ENCODE peak calls at places on chromosomes 5 and 9, in seven cellular contexts. H, T, Y, O, W, G and M are unnamed samples.

GRCh38 chr5:180555168-180555921 is 36.0 kb downstream of the SCGB3A1 start:
- DNase-seq in T (peak), O (no peak), H (no peak), Y (no peak), W (no peak), G (no peak), M (no peak)

GRCh38 chr5:14405706-14406553 is 175.7 kb upstream of the OTULINL start:
- DNase-seq in Y (no peak), O (no peak), H (no peak), G (no peak), W (no peak), T (no peak), M (no peak)

GRCh38 chr5:153816870-153817269 is 221.8 kb downstream of the FAM114A2 start:
- DNase-seq in Y (no peak), O (no peak), T (no peak), W (no peak), H (no peak), G (no peak), M (no peak)

GRCh38 chr5:102865510-102866314 is 110.6 kb downstream of the PAM start:
- DNase-seq in G (peak), T (peak), Y (no peak), W (peak), H (peak), O (peak), M (peak)

GRCh38 chr5:3845249-3845648 is 249.6 kb downstream of the IRX1 start:
- DNase-seq in W (no peak), G (no peak), H (no peak), T (no peak), Y (peak), O (no peak), M (no peak)

GRCh38 chr9:78316151-78316892 is 19.4 kb downstream of the PSAT1 start:
- DNase-seq in G (no peak), O (no peak), H (no peak), Y (no peak), T (no peak), W (no peak), M (no peak)

GRCh38 chr5:180370861-180371641 is 17.9 kb upstream of the GFPT2 start:
- DNase-seq in H (no peak), O (no peak), Y (no peak), T (no peak), G (no peak), W (no peak), M (no peak)

GRCh38 chr5:17436345-17436744 is 61.7 kb upstream of the TAF11L2 start:
- DNase-seq in G (no peak), H (no peak), W (no peak), T (no peak), O (no peak), Y (no peak), M (no peak)

GRCh38 chr5:144092510-144092909 is 77.9 kb downstream of the YIPF5 start:
- DNase-seq in O (no peak), W (no peak), H (no peak), Y (no peak), G (no peak), T (no peak), M (no peak)

GRCh38 chr5:79562351-79563246 is 48.7 kb upstream of the HOMER1 start:
- DNase-seq in G (no peak), H (no peak), O (no peak), W (no peak), Y (no peak), T (no peak), M (no peak)

GRCh38 chr5:158175664-158176507 is 316.9 kb upstream of the CLINT1 start:
- DNase-seq in H (no peak), W (no peak), G (no peak), Y (no peak), O (peak), T (no peak), M (no peak)

GRCh38 chr5:34803974-34804373 is 35.0 kb upstream of the TTC23L start:
- DNase-seq in Y (no peak), H (no peak), W (no peak), G (no peak), T (no peak), O (no peak), M (no peak)

GRCh38 chr5:35030426-35030825 is 17.3 kb downstream of the AGXT2 start:
- DNase-seq in W (no peak), T (peak), H (no peak), O (no peak), Y (no peak), G (no peak), M (no peak)

GRCh38 chr5:97501965-97502305 is 318.9 kb upstream of the RIOK2 start:
- DNase-seq in W (no peak), G (no peak), T (no peak), Y (no peak), O (no peak), H (no peak), M (no peak)

GRCh38 chr5:33789558-33789957 is 102.2 kb downstream of the ADAMTS12 start:
- DNase-seq in H (no peak), W (no peak), T (no peak), G (no peak), O (no peak), Y (no peak), M (no peak)

GRCh38 chr9:119556129-119556875 is 187.1 kb upstream of the BRINP1 start:
- DNase-seq in Y (peak), W (no peak), G (peak), O (peak), T (peak), H (peak), M (peak)

GRCh38 chr5:132498152-132498551 is 7.6 kb upstream of the IRF1 start:
- DNase-seq in O (peak), T (no peak), G (no peak), H (no peak), Y (no peak), W (no peak), M (no peak)

GRCh38 chr5:143182901-143183820 is 220.3 kb downstream of the NR3C1 start:
- DNase-seq in G (no peak), Y (peak), W (peak), O (no peak), T (no peak), H (no peak), M (no peak)

GRCh38 chr9:16197578-16198370 is 644.9 kb downstream of the CCDC171 start:
- DNase-seq in G (no peak), Y (no peak), H (no peak), T (no peak), W (no peak), O (peak), M (no peak)

GRCh38 chr9:5532790-5533189 is 22.5 kb downstream of the PDCD1LG2 start:
- DNase-seq in G (no peak), W (no peak), O (no peak), T (no peak), H (no peak), Y (no peak), M (no peak)

GRCh38 chr5:154410786-154411185 is 35.0 kb upstream of the SAP30L start:
- DNase-seq in G (no peak), O (no peak), W (no peak), T (no peak), Y (no peak), H (no peak), M (no peak)

GRCh38 chr5:139481580-139482049 is 943 bp downstream of the STING1 start:
- DNase-seq in O (peak), H (no peak), T (peak), G (no peak), Y (no peak), W (no peak), M (no peak)

GRCh38 chr5:139486201-139486600 is 3.6 kb upstream of the STING1 start:
- DNase-seq in G (no peak), T (no peak), W (no peak), H (no peak), Y (no peak), O (no peak), M (no peak)

GRCh38 chr5:139482050-139482889 is at the start of gene STING1:
- DNase-seq in W (peak), G (no peak), H (no peak), T (peak), O (peak), Y (peak), M (no peak)

GRCh38 chr5:139475865-139476651 is 5.3 kb downstream of the SMIM33 start:
- DNase-seq in Y (no peak), T (no peak), O (no peak), H (no peak), W (no peak), G (no peak), M (no peak)

DNA sequence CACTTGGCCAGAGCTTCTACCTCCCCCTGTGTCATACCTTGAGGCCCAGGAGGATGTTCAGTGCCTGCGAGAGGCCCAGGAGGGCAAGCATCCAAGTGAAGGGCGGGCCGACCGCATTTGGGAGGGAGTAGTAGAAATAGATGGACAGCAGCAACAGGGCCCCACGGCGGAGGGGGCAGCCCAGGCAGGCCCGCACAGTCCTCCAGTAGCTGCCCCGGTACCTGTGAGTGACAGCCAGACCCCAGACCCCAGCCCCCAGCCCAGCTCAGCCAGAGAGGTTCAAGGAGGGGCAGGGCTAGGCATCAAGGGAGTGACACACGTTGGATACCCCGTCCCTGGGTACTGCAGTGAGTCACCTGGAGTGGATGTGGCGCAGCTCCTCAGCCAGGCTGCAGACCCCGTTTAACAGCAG is 1.4 kb downstream of the STING1 start:
- DNase-seq in W (no peak), T (peak), G (no peak), Y (no peak), O (peak), H (no peak), M (no peak)
- TF ChIP-seq TAF1 in W (no peak), T (no peak), G (no peak), Y (no peak), O (no peak), H (no peak), M (no peak)

GRCh38 chr5:26791433-26791832 is 247.0 kb downstream of the CDH9 start:
- DNase-seq in T (no peak), H (no peak), G (no peak), W (no peak), Y (no peak), O (no peak), M (no peak)
- TF ChIP-seq TAF1 in T (no peak), H (no peak), G (no peak), W (no peak), Y (no peak), O (no peak), M (no peak)

DNA sequence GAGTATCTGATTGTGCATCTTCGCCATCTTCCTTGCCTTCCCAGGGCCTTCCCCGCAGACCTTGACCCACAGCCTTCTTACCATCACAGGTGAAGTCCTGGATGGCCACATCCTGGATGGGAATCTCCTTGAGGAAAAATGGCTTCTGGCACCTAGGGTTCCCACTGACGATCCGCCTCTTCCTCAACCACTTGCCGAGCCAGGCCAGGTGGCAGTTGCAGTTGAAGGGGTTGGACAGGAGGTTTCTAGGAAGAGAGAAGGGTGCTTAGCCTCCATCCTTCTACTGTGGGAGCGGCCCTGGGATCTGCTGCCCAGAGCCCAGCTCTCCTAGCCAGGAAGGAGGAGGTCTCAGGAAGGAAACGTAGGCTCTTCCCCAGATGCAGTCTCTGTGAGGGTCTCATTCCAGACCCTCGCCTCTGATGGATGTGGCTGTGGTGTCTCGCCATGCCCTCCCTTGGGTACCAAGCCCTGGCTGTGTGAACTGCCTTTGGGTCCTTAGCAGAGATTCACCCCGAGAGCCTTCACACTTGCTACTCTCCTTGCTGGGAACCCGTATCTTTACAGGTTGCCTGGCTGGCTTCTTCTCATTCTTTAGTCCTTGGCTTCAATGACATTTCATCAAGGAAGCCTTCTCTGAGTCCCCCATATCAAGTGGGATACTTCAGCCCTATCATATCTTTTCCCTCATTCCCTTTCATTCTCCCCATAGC is 170.4 kb upstream of the PANK3 start:
- DNase-seq in O (no peak), Y (no peak), T (no peak), G (no peak), H (no peak), W (no peak), M (no peak)
- TF ChIP-seq TAF1 in O (no peak), Y (no peak), T (no peak), G (no peak), H (no peak), W (no peak), M (no peak)

GRCh38 chr5:80738466-80738865 is 83.7 kb upstream of the DHFR start:
- DNase-seq in H (no peak), O (peak), T (no peak), Y (no peak), W (no peak), G (no peak), M (no peak)
- TF ChIP-seq TAF1 in H (no peak), O (no peak), T (no peak), Y (no peak), W (no peak), G (no peak), M (no peak)